ENCODE peak calls at places on chromosomes 7 and 10, in eight cellular contexts. Z is NCI-H2081; H is A549; U is Jurkat, Clone E6-1; L is T-cell; D is CD8-positive, alpha-beta memory T cell; N is RWPE1; C is DMS153. M is an unnamed sample.

GRCh38 chr7:45985902-45986301 is 64.8 kb upstream of the IGFBP3 start:
- DNase-seq in C (no peak), Z (no peak), U (no peak), N (peak), H (peak), L (no peak), D (no peak), M (peak)

GRCh38 chr10:100878291-100878910 is 34.4 kb upstream of the SLF2 start:
- DNase-seq in C (peak), L (no peak), Z (peak), U (peak), H (peak), N (peak), D (no peak), M (peak)

GRCh38 chr10:48623009-48623408 is 18.1 kb upstream of the ARHGAP22 start:
- DNase-seq in N (no peak), L (no peak), D (no peak), C (no peak), H (no peak), Z (no peak), U (no peak), M (no peak)

GRCh38 chr7:27866256-27866655 is 126.3 kb downstream of the TAX1BP1 start:
- DNase-seq in C (no peak), N (no peak), D (no peak), L (no peak), U (peak), H (no peak), Z (no peak), M (no peak)

GRCh38 chr10:43058716-43059335 is 18.0 kb upstream of the RET start:
- DNase-seq in N (no peak), L (no peak), D (no peak), U (no peak), H (no peak), Z (no peak), C (no peak), M (no peak)

GRCh38 chr7:73918926-73919693 is 58.2 kb downstream of the TMEM270 start:
- DNase-seq in C (no peak), H (no peak), Z (no peak), D (no peak), N (no peak), U (no peak), L (no peak), M (no peak)

GRCh38 chr7:141355057-141355456 is 196.2 kb upstream of the AGK start:
- DNase-seq in H (no peak), N (peak), U (no peak), Z (no peak), L (no peak), D (no peak), C (no peak), M (peak)

GRCh38 chr10:92553959-92554358 is 19.9 kb downstream of the IDE start:
- DNase-seq in N (no peak), D (no peak), Z (no peak), C (no peak), L (no peak), U (no peak), H (no peak), M (no peak)

GRCh38 chr7:7435978-7436377 is 99.7 kb downstream of the COL28A1 start:
- DNase-seq in D (no peak), U (no peak), Z (no peak), C (no peak), H (no peak), L (no peak), N (no peak), M (no peak)

GRCh38 chr10:10758306-10758705 is 259.4 kb upstream of the CELF2 start:
- DNase-seq in C (no peak), Z (no peak), U (no peak), N (no peak), H (no peak), D (no peak), L (no peak), M (peak)